ENCODE peak calls at places on chromosomes 16 and 17, in ten cellular contexts. X, Y, Z, G, P, I, H, J, K and L are unnamed samples.

GRCh38 chr17:29250666-29251065 is 4.0 kb downstream of the CRYBA1 start:
- DNase-seq in G (no peak), I (no peak), Y (no peak), H (peak; percentile 72), Z (no peak), X (no peak), K (no peak), P (no peak), J (peak; percentile 28), L (no peak)

GRCh38 chr17:39679521-39680192 is 8.2 kb downstream of the PGAP3 start:
- DNase-seq in X (no peak), P (no peak), I (no peak), G (no peak), Y (no peak), Z (peak; percentile 82), J (no peak), K (no peak), H (no peak), L (no peak)

GRCh38 chr16:17384473-17384872 is 86.3 kb downstream of the XYLT1 start:
- DNase-seq in Z (no peak), X (no peak), P (no peak), J (no peak), H (no peak), Y (no peak), G (no peak), K (no peak), I (no peak), L (no peak)

GRCh38 chr16:70700101-70701020 is 14.5 kb upstream of the MTSS2 start:
- DNase-seq in P (no peak), J (no peak), Y (no peak), X (no peak), K (no peak), Z (no peak), H (no peak), G (no peak), I (peak; percentile 93), L (no peak)

GRCh38 chr17:51373489-51374194 is 113.3 kb downstream of the UTP18 start:
- DNase-seq in P (no peak), Z (no peak), J (no peak), H (no peak), Y (no peak), G (no peak), K (no peak), X (no peak), I (no peak), L (no peak)

GRCh38 chr17:17298108-17298507 is 5.1 kb upstream of the NT5M start:
- DNase-seq in J (no peak), K (no peak), Y (no peak), P (no peak), X (no peak), G (no peak), Z (no peak), H (peak; percentile 20), I (no peak), L (no peak)

GRCh38 chr16:4214215-4214621 is 27.7 kb downstream of the SRL start:
- DNase-seq in I (no peak), G (no peak), J (peak; percentile 87), H (peak; percentile 80), X (no peak), Z (peak; percentile 70), Y (no peak), P (peak; percentile 55), K (no peak), L (no peak)

GRCh38 chr17:79612468-79613194 is 1.8 kb upstream of the RBFOX3 start:
- DNase-seq in P (peak; percentile 62), J (peak; percentile 12), K (no peak), Z (peak; percentile 82), G (no peak), H (peak; percentile 7), X (no peak), I (peak; percentile 72), Y (peak; percentile 27), L (peak; percentile 44)

GRCh38 chr17:72771734-72772133 is 320.8 kb downstream of the SLC39A11 start:
- DNase-seq in G (no peak), P (no peak), J (no peak), X (no peak), Z (no peak), K (no peak), Y (no peak), H (no peak), I (no peak), L (no peak)

GRCh38 chr16:69917739-69918138 is 33.4 kb upstream of the CLEC18A start:
- DNase-seq in K (no peak), I (no peak), J (peak; percentile 98), H (peak; percentile 88), X (no peak), Z (no peak), Y (no peak), P (no peak), G (no peak), L (peak; percentile 54)

GRCh38 chr17:60508384-60508980 is 17.6 kb downstream of the APPBP2 start:
- DNase-seq in Z (no peak), J (no peak), P (no peak), H (no peak), G (no peak), X (no peak), Y (no peak), K (no peak), I (no peak), L (no peak)

GRCh38 chr17:5870231-5870953 is 199.8 kb upstream of the WSCD1 start:
- DNase-seq in X (peak; percentile 37), J (no peak), K (no peak), Z (no peak), H (no peak), Y (no peak), P (no peak), I (no peak), G (no peak), L (no peak)

GRCh38 chr17:58153046-58153445 is 4.9 kb downstream of the OR4D1 start:
- DNase-seq in Z (no peak), Y (no peak), G (no peak), I (no peak), X (no peak), J (no peak), K (no peak), P (no peak), H (no peak), L (no peak)

GRCh38 chr16:79097781-79098180 is 502.8 kb downstream of the MAF start:
- DNase-seq in G (no peak), Y (no peak), P (no peak), H (no peak), Z (no peak), J (no peak), I (no peak), K (no peak), X (no peak), L (no peak)

GRCh38 chr17:78535285-78536197 is 41.7 kb downstream of the DNAH17 start:
- DNase-seq in K (no peak), H (no peak), J (no peak), X (no peak), Y (no peak), G (no peak), I (peak; percentile 88), P (no peak), Z (peak; percentile 53), L (no peak)

GRCh38 chr16:20612551-20613470 is 36.6 kb upstream of the ACSM2B start:
- DNase-seq in Y (no peak), Z (no peak), G (no peak), X (no peak), P (no peak), H (no peak), I (peak; percentile 67), K (no peak), J (peak; percentile 71), L (no peak)

GRCh38 chr17:1978396-1978962 is 46.7 kb downstream of the RTN4RL1 start:
- DNase-seq in J (no peak), K (no peak), G (no peak), Y (no peak), I (no peak), Z (no peak), P (no peak), X (no peak), H (no peak), L (no peak)

GRCh38 chr16:85554791-85555548 is 58.2 kb upstream of the GSE1 start:
- DNase-seq in K (no peak), H (peak; percentile 68), Z (peak; percentile 44), X (no peak), G (no peak), Y (no peak), I (peak; percentile 58), J (peak; percentile 82), P (peak; percentile 53), L (peak; percentile 68)

GRCh38 chr17:61106354-61106753 is 293.3 kb upstream of the TBX2 start:
- DNase-seq in I (no peak), H (no peak), K (no peak), Y (no peak), X (no peak), J (no peak), G (no peak), Z (no peak), P (no peak), L (no peak)

GRCh38 chr17:16980813-16981731 is 9.2 kb upstream of the TNFRSF13B start:
- DNase-seq in K (no peak), J (no peak), G (no peak), P (no peak), I (peak; percentile 100), Y (no peak), X (no peak), Z (no peak), H (peak; percentile 10), L (no peak)

GRCh38 chr16:86072328-86073102 is 173.6 kb downstream of the IRF8 start:
- DNase-seq in H (peak; percentile 60), Y (no peak), Z (peak; percentile 73), X (no peak), P (no peak), G (no peak), J (peak; percentile 78), I (peak; percentile 21), K (no peak), L (no peak)

GRCh38 chr17:62791235-62792121 is 16.6 kb downstream of the MARCHF10 start:
- DNase-seq in P (no peak), K (no peak), Y (no peak), J (peak; percentile 74), X (no peak), G (no peak), Z (peak; percentile 14), I (peak; percentile 61), H (peak; percentile 86), L (no peak)

GRCh38 chr17:78180083-78180482 is 6.8 kb downstream of the TK1 start:
- DNase-seq in J (no peak), Z (no peak), I (no peak), G (no peak), Y (no peak), K (no peak), P (no peak), X (no peak), H (no peak), L (no peak)

GRCh38 chr16:10744370-10745030 is 858 bp downstream of the NUBP1 start:
- DNase-seq in K (no peak), P (no peak), G (peak; percentile 25), I (no peak), H (peak; percentile 51), J (no peak), Z (no peak), X (no peak), Y (no peak), L (no peak)

GRCh38 chr16:84045818-84046470 is 3.3 kb upstream of the SLC38A8 start:
- DNase-seq in P (no peak), J (no peak), Y (no peak), G (no peak), H (no peak), X (no peak), Z (no peak), I (no peak), K (no peak), L (no peak)

GRCh38 chr16:35431829-35432663 is 1972.6 kb downstream of the TP53TG3F start:
- DNase-seq in K (no peak), Y (no peak), G (no peak), J (no peak), X (no peak), H (no peak), P (no peak), I (peak; percentile 77), Z (peak; percentile 9), L (no peak)

GRCh38 chr17:703081-703875 is 11.4 kb downstream of the VPS53 start:
- DNase-seq in J (no peak), Z (no peak), X (no peak), Y (no peak), G (no peak), I (peak; percentile 33), P (no peak), K (no peak), H (no peak), L (no peak)

GRCh38 chr16:29804455-29805231 is 1.7 kb upstream of the MAZ start:
- DNase-seq in K (no peak), Y (no peak), I (peak; percentile 64), X (no peak), Z (no peak), H (no peak), G (no peak), P (no peak), J (peak; percentile 70), L (no peak)